ENCODE peak calls at places on chromosomes 13 and 19, in five cellular contexts. U is pancreas, H is left lung, M is left ventricle myocardium inferior, S is uterus. Z is an unnamed sample.

GRCh38 chr19:40136818-40137217 is 46.1 kb upstream of the ZNF780A start:
- DNase-seq in U (no peak), H (no peak), M (no peak), S (no peak), Z (no peak)

GRCh38 chr13:71876648-71877279 is 9.8 kb upstream of the DACH1 start:
- DNase-seq in U (no peak), H (no peak), M (no peak), S (no peak), Z (no peak)

GRCh38 chr13:79445968-79446645 is 34.8 kb upstream of the NDFIP2 start:
- DNase-seq in U (no peak), H (no peak), M (no peak), S (no peak), Z (no peak)

GRCh38 chr13:111907341-111907880 is 159.5 kb upstream of the SOX1 start:
- DNase-seq in U (no peak), H (no peak), M (no peak), S (no peak), Z (no peak)

GRCh38 chr13:94608586-94608985 is 6.9 kb downstream of the GPR180 start:
- DNase-seq in U (no peak), H (no peak), M (no peak), S (no peak), Z (no peak)

GRCh38 chr19:55559684-55560083 is 14.3 kb upstream of the SBK3 start:
- DNase-seq in U (no peak), H (no peak), M (no peak), S (no peak), Z (no peak)

GRCh38 chr13:72535076-72535475 is 192.4 kb downstream of the MZT1 start:
- DNase-seq in U (no peak), H (no peak), M (no peak), S (no peak), Z (no peak)

GRCh38 chr13:78602561-78603239 is 652 bp downstream of the POU4F1 start:
- DNase-seq in U (no peak), H (no peak), M (no peak), S (no peak), Z (no peak)

GRCh38 chr13:61485128-61485765 is 69.6 kb upstream of the PCDH20 start:
- DNase-seq in U (no peak), H (no peak), M (no peak), S (no peak), Z (no peak)

GRCh38 chr19:6765738-6766356 is 1.4 kb downstream of the SH2D3A start:
- DNase-seq in U (peak; percentile 95), H (peak; percentile 89), M (no peak), S (no peak), Z (peak; percentile 81)

GRCh38 chr19:35458821-35459391 is 10.8 kb downstream of the FFAR2 start:
- DNase-seq in U (peak; percentile 55), H (no peak), M (no peak), S (no peak), Z (no peak)

GRCh38 chr13:40388617-40389016 is 277.8 kb downstream of the FOXO1 start:
- DNase-seq in U (no peak), H (peak; percentile 46), M (no peak), S (no peak), Z (no peak)

GRCh38 chr13:20182231-20182846 is 10.4 kb downstream of the GJB2 start:
- DNase-seq in U (no peak), H (no peak), M (no peak), S (no peak), Z (no peak)

GRCh38 chr13:111943229-111943795 is 123.6 kb upstream of the SOX1 start:
- DNase-seq in U (no peak), H (no peak), M (no peak), S (no peak), Z (no peak)

DNA sequence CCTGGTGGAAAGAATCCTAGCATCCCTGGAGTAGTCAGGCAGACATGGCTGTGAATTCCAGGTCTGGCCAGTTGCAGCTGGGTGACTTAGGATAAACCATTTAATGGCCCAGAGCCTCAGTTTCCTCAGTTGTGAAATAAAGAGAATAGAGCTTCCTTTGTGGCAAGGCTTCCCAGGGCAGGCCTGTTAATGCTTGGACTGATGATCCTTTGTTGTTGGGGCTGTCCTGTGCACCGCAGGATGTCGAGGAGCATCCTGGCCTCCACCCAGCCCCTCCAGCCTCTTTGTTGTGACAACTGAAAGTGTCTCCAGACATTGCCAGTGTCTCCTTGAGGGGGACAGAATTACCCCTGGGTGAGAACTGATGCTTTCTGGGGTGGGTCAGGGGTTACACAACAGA is 16.3 kb downstream of the LYL1 start:
- DNase-seq in U (no peak), H (no peak), M (no peak), S (no peak), Z (no peak)
- H3K4me1 ChIP-seq in U (no peaks in the 10 kb centered on the region), H (peaks cover 25% of the 10 kb centered on the region), M (peaks cover 73% of the 10 kb centered on the region), S (peaks cover 12% of the 10 kb centered on the region), Z (no peaks in the 10 kb centered on the region)

GRCh38 chr13:30862707-30863106 is 43.4 kb upstream of the MEDAG start:
- DNase-seq in U (peak; percentile 37), H (no peak), M (peak; percentile 46), S (peak; percentile 75), Z (no peak)

GRCh38 chr13:30863796-30864195 is 42.3 kb upstream of the MEDAG start:
- DNase-seq in U (no peak), H (no peak), M (no peak), S (no peak), Z (no peak)

GRCh38 chr13:30865131-30866009 is 40.7 kb upstream of the MEDAG start:
- DNase-seq in U (peak; percentile 72), H (peak; percentile 76), M (peak; percentile 74), S (peak; percentile 78), Z (peak; percentile 67)

GRCh38 chr13:30863231-30863630 is 42.8 kb upstream of the MEDAG start:
- DNase-seq in U (no peak), H (no peak), M (no peak), S (no peak), Z (peak; percentile 47)

DNA sequence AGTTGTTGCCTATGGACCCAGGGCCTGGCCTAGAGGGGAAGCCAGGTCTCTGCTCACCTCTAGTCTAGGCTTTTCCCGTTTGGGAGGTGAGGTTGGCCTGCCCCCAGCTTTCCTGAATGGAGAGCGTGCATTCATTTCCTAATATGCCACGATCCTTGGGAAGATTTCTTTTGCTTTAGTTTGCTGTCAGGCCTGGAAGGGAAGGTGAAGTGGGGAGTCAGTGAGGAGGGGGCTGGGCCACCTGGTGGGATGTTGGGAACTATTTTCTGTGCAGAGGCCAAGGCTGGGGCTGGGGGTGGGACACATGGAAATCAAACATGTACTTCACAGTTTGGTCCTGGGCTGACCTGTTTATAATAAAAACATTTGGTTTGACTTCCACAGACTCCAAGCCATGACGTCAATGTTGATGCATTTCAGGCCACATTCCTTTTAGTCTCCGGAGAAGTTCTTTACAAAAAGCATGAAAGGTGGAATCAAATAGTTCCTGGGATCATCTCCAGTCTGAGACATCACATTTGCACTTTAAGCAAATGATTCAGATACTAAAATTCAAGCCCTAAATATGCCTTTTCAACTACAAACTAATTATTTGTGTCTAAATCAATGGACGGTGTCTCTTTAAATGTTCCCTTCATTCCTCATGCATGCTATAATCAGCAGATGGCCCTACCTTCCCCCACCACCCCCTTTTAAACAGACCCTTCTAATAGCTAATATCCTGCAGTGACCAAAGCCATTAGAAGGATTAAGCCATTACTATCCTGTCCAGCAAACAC is 41.5 kb upstream of the MEDAG start:
- DNase-seq in U (no peak), H (no peak), M (no peak), S (peak; percentile 40), Z (no peak)
- H3K4me3 ChIP-seq in U (no peak overlapping the region), H (no peak overlapping the region), M (no peak overlapping the region), S (no peak overlapping the region), Z (no peak overlapping the region)

GRCh38 chr13:52850396-52851152 is 2.1 kb upstream of the PCDH8 start:
- DNase-seq in U (peak; percentile 78), H (peak; percentile 61), M (peak; percentile 72), S (peak; percentile 56), Z (no peak)
- H3K27ac ChIP-seq in U (peak overlapping the region; percentile 47), H (no peak overlapping the region), M (peak overlapping the region; percentile 58), S (peak overlapping the region; percentile 11), Z (no peak overlapping the region)

GRCh38 chr19:12944064-12944674 is 1.5 kb upstream of the RAD23A start:
- DNase-seq in U (no peak), H (no peak), M (no peak), S (no peak), Z (no peak)
- H3K4me1 ChIP-seq in U (peaks cover 23% of the 10 kb centered on the region), H (peaks cover 26% of the 10 kb centered on the region), M (peaks cover 85% of the 10 kb centered on the region), S (peaks cover 7% of the 10 kb centered on the region), Z (peaks cover 3% of the 10 kb centered on the region)

DNA sequence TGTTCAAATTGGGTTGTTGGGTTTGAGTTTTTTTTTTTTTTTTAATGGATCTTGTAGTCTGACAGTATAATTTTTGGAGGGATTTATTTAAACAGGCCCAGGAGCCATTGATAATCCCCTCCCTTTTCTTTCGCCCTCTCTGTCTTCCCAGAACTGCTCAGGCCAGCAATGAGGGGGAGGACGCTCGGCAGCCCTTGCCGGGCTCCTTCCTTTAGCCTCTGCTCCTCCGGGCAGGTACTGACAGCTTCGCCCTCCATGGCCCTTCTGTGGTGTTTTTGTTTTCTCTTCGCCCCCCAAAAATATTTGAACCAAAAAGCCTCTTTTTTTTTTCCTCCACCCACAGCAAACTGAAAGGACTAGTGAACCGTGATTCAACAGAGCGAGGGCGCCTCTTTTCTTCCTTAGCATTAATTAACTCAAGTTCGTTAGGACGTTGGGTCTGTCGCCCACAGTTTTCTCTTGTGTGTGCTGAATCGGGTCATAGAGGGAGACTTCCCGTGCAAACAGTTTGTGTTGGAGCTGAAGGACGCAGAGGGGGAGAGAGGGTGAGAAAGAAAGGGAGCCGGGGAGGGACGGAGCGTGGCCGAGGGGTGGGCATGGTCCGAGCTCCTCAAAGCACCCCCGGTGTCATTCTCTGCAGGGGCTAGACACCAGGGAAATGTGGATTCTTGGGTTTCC is 21.5 kb downstream of the NFIX start:
- DNase-seq in U (no peak), H (no peak), M (no peak), S (no peak), Z (no peak)
- H3K4me3 ChIP-seq in U (no peak overlapping the region), H (no peak overlapping the region), M (peak overlapping the region; percentile 44), S (peak overlapping the region; percentile 29), Z (no peak overlapping the region)

GRCh38 chr19:18191640-18192062 is 1.4 kb upstream of the MPV17L2 start:
- DNase-seq in U (no peak), H (peak; percentile 37), M (no peak), S (no peak), Z (no peak)
- H3K27ac ChIP-seq in U (peak overlapping the region; percentile 92), H (peak overlapping the region; percentile 100), M (peak overlapping the region; percentile 97), S (peak overlapping the region; percentile 99), Z (no peak overlapping the region)

GRCh38 chr13:98657506-98658085 is 80.7 kb upstream of the STK24 start:
- DNase-seq in U (no peak), H (no peak), M (no peak), S (no peak), Z (no peak)
- H3K4me1 ChIP-seq in U (no peaks in the 10 kb centered on the region), H (no peaks in the 10 kb centered on the region), M (peaks cover 7% of the 10 kb centered on the region), S (no peaks in the 10 kb centered on the region), Z (no peaks in the 10 kb centered on the region)

DNA sequence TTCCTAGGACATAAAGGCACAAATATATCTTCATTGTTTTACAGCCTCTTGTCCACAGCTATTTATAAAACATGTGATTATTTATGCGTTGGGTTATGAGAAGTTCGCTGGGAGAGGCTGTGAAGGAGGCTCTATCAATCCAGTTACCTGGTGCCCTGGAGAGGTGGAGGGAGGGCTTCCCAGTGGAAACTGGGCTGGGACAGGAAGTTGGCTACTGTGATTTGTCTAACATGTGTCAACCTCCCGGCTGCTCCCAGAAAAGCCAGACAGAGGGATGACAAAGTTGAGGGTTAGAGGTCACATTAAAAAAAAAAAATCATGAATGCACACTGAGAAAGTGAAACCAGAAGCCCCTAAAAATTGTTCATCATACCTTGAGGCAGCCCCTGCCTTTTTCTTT is 346.5 kb downstream of the ZNF536 start:
- DNase-seq in U (no peak), H (no peak), M (no peak), S (no peak), Z (no peak)
- H3K4me3 ChIP-seq in U (peak overlapping the region; percentile 64), H (peak overlapping the region; percentile 59), M (peak overlapping the region; percentile 77), S (peak overlapping the region; percentile 62), Z (no peak overlapping the region)